ENCODE peak calls at places on chromosomes 6 and 20, in four cellular contexts. One of them, this sample, is unnamed.

GRCh38 chr20:36720510-36720909 is 25.4 kb downstream of the NDRG3 start:
- DNase-seq in astrocyte of the hippocampus: no peak
- DNase-seq in activated CD8-positive, alpha-beta memory T cell treated with anti-CD3 and anti-CD28 coated beads, Interleukin-2, amount 50 U/mL, for 4 hours: no peak
- DNase-seq in HT1080: peak
- DNase-seq in this sample: peak

GRCh38 chr20:57198359-57199072 is 67.9 kb downstream of the BMP7 start:
- DNase-seq in HT1080: peak
- DNase-seq in astrocyte of the hippocampus: peak
- DNase-seq in activated CD8-positive, alpha-beta memory T cell treated with anti-CD3 and anti-CD28 coated beads, Interleukin-2, amount 50 U/mL, for 4 hours: no peak
- DNase-seq in this sample: no peak

GRCh38 chr20:50572922-50573777 is 63.0 kb downstream of the PTPN1 start:
- DNase-seq in activated CD8-positive, alpha-beta memory T cell treated with anti-CD3 and anti-CD28 coated beads, Interleukin-2, amount 50 U/mL, for 4 hours: no peak
- DNase-seq in astrocyte of the hippocampus: peak
- DNase-seq in HT1080: peak
- DNase-seq in this sample: peak

GRCh38 chr6:4253604-4254211 is 118.3 kb upstream of the ECI2 start:
- DNase-seq in activated CD8-positive, alpha-beta memory T cell treated with anti-CD3 and anti-CD28 coated beads, Interleukin-2, amount 50 U/mL, for 4 hours: no peak
- DNase-seq in astrocyte of the hippocampus: peak
- DNase-seq in HT1080: peak
- DNase-seq in this sample: peak

GRCh38 chr6:45577836-45578504 is 200.2 kb upstream of the SUPT3H start:
- DNase-seq in HT1080: no peak
- DNase-seq in activated CD8-positive, alpha-beta memory T cell treated with anti-CD3 and anti-CD28 coated beads, Interleukin-2, amount 50 U/mL, for 4 hours: no peak
- DNase-seq in astrocyte of the hippocampus: peak
- DNase-seq in this sample: no peak

GRCh38 chr6:107235521-107235920 is 120.2 kb upstream of the BEND3 start:
- DNase-seq in HT1080: no peak
- DNase-seq in activated CD8-positive, alpha-beta memory T cell treated with anti-CD3 and anti-CD28 coated beads, Interleukin-2, amount 50 U/mL, for 4 hours: no peak
- DNase-seq in astrocyte of the hippocampus: no peak
- DNase-seq in this sample: no peak

GRCh38 chr20:57274299-57274698 is 7.9 kb upstream of the BMP7 start:
- DNase-seq in activated CD8-positive, alpha-beta memory T cell treated with anti-CD3 and anti-CD28 coated beads, Interleukin-2, amount 50 U/mL, for 4 hours: no peak
- DNase-seq in astrocyte of the hippocampus: no peak
- DNase-seq in HT1080: no peak
- DNase-seq in this sample: no peak

GRCh38 chr6:55898342-55898741 is 23.0 kb upstream of the BMP5 start:
- DNase-seq in activated CD8-positive, alpha-beta memory T cell treated with anti-CD3 and anti-CD28 coated beads, Interleukin-2, amount 50 U/mL, for 4 hours: no peak
- DNase-seq in astrocyte of the hippocampus: no peak
- DNase-seq in HT1080: peak
- DNase-seq in this sample: peak

GRCh38 chr20:49172413-49172812 is 15.7 kb downstream of the STAU1 start:
- DNase-seq in activated CD8-positive, alpha-beta memory T cell treated with anti-CD3 and anti-CD28 coated beads, Interleukin-2, amount 50 U/mL, for 4 hours: no peak
- DNase-seq in HT1080: no peak
- DNase-seq in astrocyte of the hippocampus: no peak
- DNase-seq in this sample: no peak

GRCh38 chr6:157358287-157358686 is 22.7 kb upstream of the ZDHHC14 start:
- DNase-seq in astrocyte of the hippocampus: no peak
- DNase-seq in activated CD8-positive, alpha-beta memory T cell treated with anti-CD3 and anti-CD28 coated beads, Interleukin-2, amount 50 U/mL, for 4 hours: no peak
- DNase-seq in HT1080: no peak
- DNase-seq in this sample: no peak

GRCh38 chr6:18465410-18466154 is 78.4 kb downstream of the RNF144B start:
- DNase-seq in activated CD8-positive, alpha-beta memory T cell treated with anti-CD3 and anti-CD28 coated beads, Interleukin-2, amount 50 U/mL, for 4 hours: no peak
- DNase-seq in astrocyte of the hippocampus: no peak
- DNase-seq in HT1080: no peak
- DNase-seq in this sample: no peak

GRCh38 chr20:23049933-23050838 is 714 bp upstream of the THBD start:
- DNase-seq in astrocyte of the hippocampus: peak
- DNase-seq in activated CD8-positive, alpha-beta memory T cell treated with anti-CD3 and anti-CD28 coated beads, Interleukin-2, amount 50 U/mL, for 4 hours: no peak
- DNase-seq in HT1080: no peak
- DNase-seq in this sample: peak

GRCh38 chr20:9615766-9616454 is 101.5 kb downstream of the LAMP5 start:
- DNase-seq in HT1080: no peak
- DNase-seq in activated CD8-positive, alpha-beta memory T cell treated with anti-CD3 and anti-CD28 coated beads, Interleukin-2, amount 50 U/mL, for 4 hours: no peak
- DNase-seq in astrocyte of the hippocampus: no peak
- DNase-seq in this sample: no peak

GRCh38 chr6:151629791-151630190 is 136.0 kb downstream of the CCDC170 start:
- DNase-seq in HT1080: no peak
- DNase-seq in activated CD8-positive, alpha-beta memory T cell treated with anti-CD3 and anti-CD28 coated beads, Interleukin-2, amount 50 U/mL, for 4 hours: no peak
- DNase-seq in astrocyte of the hippocampus: no peak
- DNase-seq in this sample: no peak

GRCh38 chr20:57619053-57619831 is 984 bp downstream of the ZBP1 start:
- DNase-seq in HT1080: peak
- DNase-seq in activated CD8-positive, alpha-beta memory T cell treated with anti-CD3 and anti-CD28 coated beads, Interleukin-2, amount 50 U/mL, for 4 hours: peak
- DNase-seq in astrocyte of the hippocampus: no peak
- DNase-seq in this sample: no peak

GRCh38 chr6:87918461-87918941 is 129.1 kb upstream of the SPACA1 start:
- DNase-seq in HT1080: no peak
- DNase-seq in astrocyte of the hippocampus: peak
- DNase-seq in activated CD8-positive, alpha-beta memory T cell treated with anti-CD3 and anti-CD28 coated beads, Interleukin-2, amount 50 U/mL, for 4 hours: no peak
- DNase-seq in this sample: peak

This sample was measured in kidney tubule cell.